ENCODE peak calls at places on chromosomes 5 and 9, in four cellular contexts. U, B, S and Z are unnamed samples.

GRCh38 chr9:136244116-136244775 is 1.4 kb downstream of the QSOX2 start:
- DNase-seq in S (no peak), U (no peak), B (no peak), Z (no peak)

GRCh38 chr9:82431121-82431520 is 442.5 kb downstream of the SPATA31D1 start:
- DNase-seq in B (peak), U (no peak), S (no peak), Z (no peak)

GRCh38 chr9:33159058-33159759 is 7.9 kb downstream of the B4GALT1 start:
- DNase-seq in S (peak), U (peak), B (peak), Z (no peak)

GRCh38 chr5:174204914-174205313 is 159.4 kb downstream of the NSG2 start:
- DNase-seq in S (no peak), B (no peak), U (no peak), Z (no peak)

GRCh38 chr9:971901-972511 is 4.4 kb upstream of the DMRT3 start:
- DNase-seq in S (no peak), U (no peak), B (peak), Z (no peak)

GRCh38 chr5:14582797-14583137 is 1.2 kb downstream of the OTULINL start:
- DNase-seq in S (no peak), B (no peak), U (no peak), Z (no peak)

GRCh38 chr5:23721336-23721735 is 213.9 kb downstream of the PRDM9 start:
- DNase-seq in S (no peak), B (no peak), U (no peak), Z (no peak)

GRCh38 chr9:69264526-69264925 is 60.5 kb upstream of the ENTREP1 start:
- DNase-seq in U (no peak), S (no peak), B (no peak), Z (no peak)

GRCh38 chr5:111892949-111893348 is 136.0 kb upstream of the NREP start:
- DNase-seq in U (peak), B (no peak), S (peak), Z (no peak)

GRCh38 chr5:21263361-21263760 is 1275.4 kb upstream of the CDH18 start:
- DNase-seq in S (no peak), B (no peak), U (peak), Z (no peak)

GRCh38 chr5:10600629-10601245 is 36.9 kb downstream of the ANKRD33B start:
- DNase-seq in S (no peak), U (no peak), B (no peak), Z (no peak)

GRCh38 chr5:1240496-1241260 is 15.5 kb downstream of the SLC6A18 start:
- DNase-seq in B (no peak), U (no peak), S (no peak), Z (no peak)

GRCh38 chr9:81303658-81304057 is 385.7 kb downstream of the TLE1 start:
- DNase-seq in U (no peak), S (no peak), B (no peak), Z (no peak)

GRCh38 chr5:175457466-175457865 is 13.5 kb upstream of the DRD1 start:
- DNase-seq in B (no peak), S (no peak), U (no peak), Z (no peak)

GRCh38 chr9:84322830-84323229 is 17.7 kb downstream of the SLC28A3 start:
- DNase-seq in B (no peak), U (peak), S (peak), Z (no peak)

GRCh38 chr5:10601246-10602030 is 37.6 kb downstream of the ANKRD33B start:
- DNase-seq in S (peak), B (peak), U (peak), Z (peak)

GRCh38 chr5:103345461-103345860 is 86.9 kb downstream of the MACIR start:
- DNase-seq in S (no peak), B (no peak), U (no peak), Z (no peak)

GRCh38 chr5:169272731-169273401 is 28.1 kb downstream of the SLIT3 start:
- DNase-seq in S (no peak), B (no peak), U (no peak), Z (no peak)

GRCh38 chr9:135254176-135255032 is 166.9 kb downstream of the OLFM1 start:
- DNase-seq in B (peak), U (no peak), S (no peak), Z (no peak)

GRCh38 chr9:137579259-137579604 is 507 bp upstream of the DPH7 start:
- DNase-seq in B (no peak), U (no peak), S (no peak), Z (no peak)

GRCh38 chr5:145130996-145131395 is 704.1 kb downstream of the PRELID2 start:
- DNase-seq in U (peak), S (no peak), B (no peak), Z (no peak)

GRCh38 chr9:135241381-135242380 is 154.2 kb downstream of the OLFM1 start:
- DNase-seq in U (no peak), S (no peak), B (peak), Z (no peak)

GRCh38 chr9:99451121-99451606 is 229.1 kb downstream of the SEC61B start:
- DNase-seq in U (no peak), B (no peak), S (no peak), Z (no peak)

GRCh38 chr9:33868430-33869000 is 51.6 kb downstream of the UBE2R2 start:
- DNase-seq in U (peak), S (peak), B (no peak), Z (no peak)

GRCh38 chr5:14295610-14296009 is 152.5 kb downstream of the TRIO start:
- DNase-seq in U (no peak), B (no peak), S (no peak), Z (no peak)

GRCh38 chr5:100667021-100667671 is 132.0 kb downstream of the FAM174A start:
- DNase-seq in S (peak), B (no peak), U (peak), Z (no peak)

GRCh38 chr9:35075358-35075757 is 2.9 kb upstream of the VCP start:
- DNase-seq in S (no peak), B (no peak), U (no peak), Z (no peak)

GRCh38 chr9:21710792-21711191 is 91.6 kb upstream of the MTAP start:
- DNase-seq in U (peak), B (no peak), S (peak), Z (no peak)

GRCh38 chr5:128782446-128782845 is 182.8 kb upstream of the SLC27A6 start:
- DNase-seq in B (no peak), S (peak), U (peak), Z (no peak)

GRCh38 chr5:140258016-140258415 is 44.9 kb downstream of the PFDN1 start:
- DNase-seq in B (no peak), S (peak), U (peak), Z (no peak)

GRCh38 chr9:4973246-4973645 is 11.8 kb upstream of the JAK2 start:
- DNase-seq in B (no peak), U (no peak), S (peak), Z (no peak)

GRCh38 chr5:162485666-162486292 is 418.2 kb downstream of the GABRG2 start:
- DNase-seq in U (no peak), B (no peak), S (no peak), Z (no peak)

GRCh38 chr5:137622850-137623249 is 113.0 kb downstream of the KLHL3 start:
- DNase-seq in S (no peak), U (no peak), B (no peak), Z (no peak)

GRCh38 chr5:55821731-55822512 is 29.2 kb upstream of the IL31RA start:
- DNase-seq in B (peak), S (no peak), U (peak), Z (no peak)

GRCh38 chr5:14787801-14788579 is 83.6 kb downstream of the ANKH start:
- DNase-seq in U (no peak), B (no peak), S (no peak), Z (no peak)

GRCh38 chr9:23663125-23663524 is 162.9 kb downstream of the ELAVL2 start:
- DNase-seq in U (no peak), B (no peak), S (no peak), Z (no peak)

DNA sequence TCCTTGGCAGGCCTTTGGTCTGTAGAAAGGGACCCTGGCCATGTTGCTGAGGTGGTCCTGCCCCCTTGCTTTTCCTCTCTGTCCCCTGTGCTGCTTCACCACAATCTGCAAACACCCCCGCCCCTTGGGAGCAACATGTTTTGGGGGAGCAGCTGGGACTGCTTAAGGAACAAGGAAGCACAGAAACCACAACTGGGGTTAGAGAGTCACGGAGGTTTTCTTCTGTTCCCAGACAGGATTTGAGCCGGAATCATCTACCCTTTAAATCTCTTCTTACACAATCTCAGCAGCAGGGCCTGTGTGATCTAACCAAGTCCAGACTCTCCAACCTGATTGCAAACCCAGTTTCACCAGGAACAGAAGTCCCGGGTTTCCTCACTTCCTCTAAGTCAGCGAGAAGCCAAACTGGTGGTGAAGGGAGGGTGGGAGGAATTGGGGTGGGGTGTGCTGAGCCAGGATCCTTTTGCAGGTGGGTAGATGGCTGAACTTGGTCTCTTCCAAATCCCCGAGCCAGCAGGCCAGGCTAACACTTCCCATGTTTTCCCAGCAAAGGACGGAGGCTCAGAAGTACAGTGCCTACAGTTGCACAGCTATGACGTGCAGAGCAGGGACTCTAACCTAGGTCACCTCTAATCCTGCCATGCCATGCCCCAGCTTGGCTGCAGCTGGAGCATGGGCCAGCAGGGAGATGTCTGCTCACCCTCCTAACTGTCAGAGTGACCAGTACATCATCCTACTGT is 25.0 kb downstream of the SH3PXD2B start:
- DNase-seq in B (peak), U (peak), S (peak), Z (no peak)
- H3K9ac ChIP-seq in B (no peak), U (peak), S (no peak), Z (no peak)

GRCh38 chr9:95463145-95464060 is 53.4 kb downstream of the PTCH1 start:
- DNase-seq in B (no peak), S (no peak), U (no peak), Z (no peak)
- H3K4me3 ChIP-seq in B (no peak), S (peak), U (peak), Z (peak)

GRCh38 chr9:132896906-132897305 is 18.2 kb downstream of the SPACA9 start:
- DNase-seq in B (no peak), U (peak), S (peak), Z (no peak)
- H3K9ac ChIP-seq in B (no peak), U (no peak), S (no peak), Z (no peak)

GRCh38 chr9:95286151-95286550 is 31.4 kb downstream of the FANCC start:
- DNase-seq in S (peak), U (no peak), B (no peak), Z (no peak)
- H3K4me3 ChIP-seq in S (no peak), U (no peak), B (no peak), Z (no peak)

DNA sequence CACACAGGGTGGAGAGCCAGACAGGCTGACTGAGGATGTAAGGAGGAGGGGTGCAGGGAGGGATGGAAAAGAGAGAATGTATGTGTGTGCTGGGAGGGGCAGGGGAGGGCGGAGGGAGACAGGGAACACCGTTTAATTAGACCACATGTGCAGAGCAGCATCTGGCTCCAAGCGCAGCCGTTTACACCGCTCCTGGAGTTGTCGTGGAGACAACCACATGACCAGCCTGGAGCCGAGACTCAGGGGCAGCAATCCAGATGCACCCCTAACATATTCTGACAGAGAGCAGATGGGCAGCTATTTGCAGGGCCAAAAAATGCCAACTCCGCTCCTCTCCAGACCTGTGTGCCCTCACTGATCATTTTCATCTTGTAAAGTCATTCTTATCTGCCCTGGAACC is 117.2 kb downstream of the CRB2 start:
- DNase-seq in B (no peak), S (no peak), U (no peak), Z (no peak)
- H3K9ac ChIP-seq in B (no peak), S (no peak), U (no peak), Z (no peak)

GRCh38 chr9:131097259-131097947 is 1.1 kb downstream of the AIF1L start:
- DNase-seq in U (no peak), S (no peak), B (no peak), Z (no peak)

GRCh38 chr9:131095666-131096489 is 453 bp upstream of the AIF1L start:
- DNase-seq in S (no peak), B (peak), U (no peak), Z (no peak)

GRCh38 chr9:131097948-131098278 is 1.6 kb downstream of the AIF1L start:
- DNase-seq in U (no peak), B (no peak), S (no peak), Z (no peak)

GRCh38 chr9:131098391-131099087 is 2.2 kb downstream of the AIF1L start:
- DNase-seq in B (peak), U (no peak), S (no peak), Z (no peak)

GRCh38 chr9:131096490-131097258 is at the start of gene AIF1L:
- DNase-seq in B (peak), S (no peak), U (no peak), Z (no peak)
- H3K4me3 ChIP-seq in B (peak), S (peak), U (peak), Z (peak)

DNA sequence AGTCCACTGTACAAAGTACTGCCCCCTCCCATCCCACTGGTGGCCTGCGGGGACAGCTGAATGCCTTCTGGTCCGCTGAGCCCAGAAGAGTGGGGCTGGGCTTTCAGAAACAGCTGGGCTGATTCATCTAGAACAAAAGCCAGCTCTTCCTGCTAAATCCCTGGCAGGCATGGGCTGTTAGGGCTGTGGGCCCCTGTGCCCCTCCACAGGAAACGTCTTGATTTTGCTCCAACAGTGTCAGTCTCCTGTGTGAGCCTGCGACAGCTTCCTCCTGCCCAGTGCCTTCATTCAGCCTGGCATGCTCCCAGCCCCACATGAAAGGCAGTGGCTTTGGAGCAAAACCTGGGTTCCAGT is 6.9 kb upstream of the GSN start:
- DNase-seq in S (no peak), B (peak), U (peak), Z (no peak)
- H3K9ac ChIP-seq in S (no peak), B (no peak), U (no peak), Z (no peak)

DNA sequence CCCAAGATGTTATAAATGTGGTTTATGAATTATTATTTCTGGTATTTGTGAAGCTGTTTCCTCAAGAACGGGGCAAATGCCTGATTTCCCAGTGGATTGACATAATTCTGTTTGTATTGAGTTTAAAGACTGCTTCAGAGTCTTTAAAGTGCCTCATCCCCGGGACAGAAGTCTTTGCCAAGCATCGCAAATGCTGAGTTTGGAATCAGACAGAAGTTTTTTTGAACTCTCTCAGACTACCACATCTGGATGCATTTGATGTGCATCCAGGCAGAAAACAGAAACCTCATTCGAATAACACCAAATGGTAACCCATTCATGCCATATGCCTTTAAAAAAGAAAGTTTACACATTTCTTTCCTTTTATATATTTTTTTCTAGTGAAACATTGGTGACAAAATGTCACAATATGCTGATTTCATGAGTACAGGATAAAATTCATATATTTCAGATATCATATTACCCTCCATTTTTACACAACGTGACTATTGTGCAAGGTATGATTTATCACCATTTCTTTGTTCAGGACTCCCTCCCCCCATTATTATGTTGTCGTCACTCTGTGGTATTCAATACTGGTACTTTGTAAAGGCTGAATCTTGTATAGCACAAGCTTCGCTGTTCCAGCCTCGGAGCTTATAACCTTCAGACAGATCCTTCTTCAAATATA is 91.1 kb downstream of the ZNF608 start:
- DNase-seq in U (peak), B (no peak), S (no peak), Z (no peak)
- H3K4me3 ChIP-seq in U (no peak), B (peak), S (no peak), Z (peak)

DNA sequence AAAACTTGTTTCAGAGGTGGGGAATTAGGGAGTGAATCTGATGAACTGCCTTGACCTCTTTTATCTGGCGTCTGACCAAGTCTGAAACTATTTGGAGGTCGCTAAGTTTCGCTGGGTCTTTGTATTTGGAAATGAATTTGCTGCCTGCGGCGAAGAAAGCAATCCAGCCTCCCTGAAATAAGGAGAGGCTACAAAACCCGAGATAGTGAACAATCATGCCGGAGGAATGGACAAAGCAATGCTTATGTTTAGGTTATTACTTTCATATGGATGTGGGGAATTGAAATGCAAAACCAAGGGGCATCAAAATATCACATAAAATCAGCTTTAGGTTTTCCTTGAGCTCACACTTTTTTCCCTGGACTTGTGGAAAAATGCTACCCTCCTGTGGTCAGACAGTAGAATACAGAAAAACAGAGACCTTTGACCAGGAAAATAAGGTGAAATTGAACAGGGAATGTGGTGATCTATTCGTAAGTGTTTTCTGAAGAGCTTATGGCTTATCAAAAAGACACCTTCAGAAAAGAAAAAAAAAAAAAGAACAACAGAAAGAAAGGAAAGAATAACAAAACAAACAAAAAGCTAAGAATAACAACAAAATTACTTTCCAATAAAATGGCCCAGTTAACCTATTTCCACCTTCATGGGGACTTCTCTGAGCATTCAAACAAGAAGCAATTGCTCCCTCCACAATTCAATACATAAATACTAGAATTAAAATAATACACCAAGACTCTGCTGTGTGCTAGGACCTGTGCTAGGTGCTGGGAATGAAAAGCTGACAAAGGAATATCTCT is 68.6 kb upstream of the DPYSL3 start:
- DNase-seq in S (peak), B (no peak), U (peak), Z (peak)
- H3K9ac ChIP-seq in S (peak), B (no peak), U (no peak), Z (no peak)

GRCh38 chr5:148808864-148809642 is 17.4 kb upstream of the ADRB2 start:
- DNase-seq in U (no peak), S (no peak), B (no peak), Z (no peak)
- H3K4me3 ChIP-seq in U (peak), S (no peak), B (peak), Z (peak)